ENCODE peak calls at places on chromosomes 7 and 10, in eight cellular contexts. X is neural crest cell, O is GM23338, A is prostate gland, Y is IMR-90, Z is WTC11, U is Peyer's patch, C is left lung. R is an unnamed sample.

GRCh38 chr10:73814896-73815718 is 3.7 kb upstream of the NDST2 start:
- DNase-seq in X (no peak), O (peak), A (no peak), Y (no peak), Z (peak), U (no peak), C (no peak), R (no peak)

GRCh38 chr10:2111936-2112335 is 374.6 kb upstream of the ADARB2 start:
- DNase-seq in X (no peak), O (peak), A (no peak), Y (no peak), Z (no peak), U (no peak), C (no peak), R (no peak)

GRCh38 chr7:20350518-20350951 is 19.8 kb downstream of the ITGB8 start:
- DNase-seq in X (no peak), O (peak), A (peak), Y (no peak), Z (no peak), U (no peak), C (no peak), R (no peak)

GRCh38 chr7:4074994-4075393 is 607.1 kb upstream of the FOXK1 start:
- DNase-seq in X (no peak), O (no peak), A (no peak), Y (no peak), Z (no peak), U (no peak), C (no peak), R (no peak)

GRCh38 chr7:33738260-33738935 is 166.9 kb upstream of the BMPER start:
- DNase-seq in X (no peak), O (no peak), A (no peak), Y (no peak), Z (no peak), U (no peak), C (no peak), R (no peak)

GRCh38 chr10:101293007-101293723 is 60.8 kb upstream of the BTRC start:
- DNase-seq in X (no peak), O (peak), A (no peak), Y (no peak), Z (peak), U (peak), C (no peak), R (no peak)

GRCh38 chr10:100872034-100872791 is 40.5 kb upstream of the SLF2 start:
- DNase-seq in X (peak), O (peak), A (no peak), Y (peak), Z (peak), U (no peak), C (no peak), R (peak)

GRCh38 chr10:35925511-35925910 is 283.4 kb upstream of the FZD8 start:
- DNase-seq in X (no peak), O (peak), A (no peak), Y (no peak), Z (no peak), U (no peak), C (no peak), R (no peak)

GRCh38 chr7:35355911-35356310 is 102.0 kb upstream of the TBX20 start:
- DNase-seq in X (no peak), O (no peak), A (no peak), Y (no peak), Z (no peak), U (no peak), C (no peak), R (no peak)

GRCh38 chr10:122201401-122201800 is 69.7 kb upstream of the BTBD16 start:
- DNase-seq in X (no peak), O (no peak), A (no peak), Y (no peak), Z (no peak), U (no peak), C (no peak), R (no peak)
- TF ChIP-seq CTCF in X (no peak), O (no peak), A (no peak), Y (no peak), Z (no peak), U (no peak), C (no peak), R (no peak)

GRCh38 chr10:124647421-124648130 is 96.6 kb downstream of the FAM53B start:
- DNase-seq in X (no peak), O (no peak), A (no peak), Y (peak), Z (no peak), U (peak), C (peak), R (peak)
- TF ChIP-seq CTCF in X (no peak), O (peak), A (no peak), Y (no peak), Z (no peak), U (peak), C (no peak), R (peak)

GRCh38 chr7:123769371-123769770 is 20.6 kb upstream of the WASL start:
- DNase-seq in X (no peak), O (no peak), A (no peak), Y (peak), Z (no peak), U (no peak), C (no peak), R (peak)

GRCh38 chr7:123771846-123772245 is 23.0 kb upstream of the WASL start:
- DNase-seq in X (no peak), O (no peak), A (no peak), Y (no peak), Z (no peak), U (no peak), C (no peak), R (no peak)

GRCh38 chr7:123772652-123773051 is 23.8 kb upstream of the WASL start:
- DNase-seq in X (no peak), O (no peak), A (no peak), Y (no peak), Z (no peak), U (no peak), C (no peak), R (no peak)

GRCh38 chr7:123770378-123770777 is 21.6 kb upstream of the WASL start:
- DNase-seq in X (no peak), O (no peak), A (no peak), Y (no peak), Z (no peak), U (no peak), C (no peak), R (no peak)

DNA sequence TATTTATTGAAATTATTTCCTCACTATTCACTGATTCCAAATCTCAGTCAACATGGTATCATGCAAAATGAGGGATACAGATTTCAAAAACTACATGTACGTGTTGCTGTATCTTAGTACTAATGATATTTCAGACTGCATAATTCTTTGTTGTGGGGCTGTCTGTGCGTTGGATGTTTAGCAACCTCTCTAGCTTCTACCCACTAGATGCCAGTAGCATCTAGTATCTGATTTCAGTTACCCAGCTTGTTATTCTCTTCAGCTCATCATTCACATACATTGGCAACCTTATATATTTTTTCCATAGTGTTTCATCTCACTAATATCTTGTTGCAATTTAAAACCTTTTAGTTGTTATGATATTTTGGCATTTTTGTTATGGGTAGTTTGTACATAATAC is 22.5 kb upstream of the WASL start:
- DNase-seq in X (no peak), O (no peak), A (no peak), Y (no peak), Z (no peak), U (no peak), C (no peak), R (no peak)
- TF ChIP-seq CTCF in X (no peak), O (peak), A (no peak), Y (no peak), Z (no peak), U (no peak), C (no peak), R (no peak)

DNA sequence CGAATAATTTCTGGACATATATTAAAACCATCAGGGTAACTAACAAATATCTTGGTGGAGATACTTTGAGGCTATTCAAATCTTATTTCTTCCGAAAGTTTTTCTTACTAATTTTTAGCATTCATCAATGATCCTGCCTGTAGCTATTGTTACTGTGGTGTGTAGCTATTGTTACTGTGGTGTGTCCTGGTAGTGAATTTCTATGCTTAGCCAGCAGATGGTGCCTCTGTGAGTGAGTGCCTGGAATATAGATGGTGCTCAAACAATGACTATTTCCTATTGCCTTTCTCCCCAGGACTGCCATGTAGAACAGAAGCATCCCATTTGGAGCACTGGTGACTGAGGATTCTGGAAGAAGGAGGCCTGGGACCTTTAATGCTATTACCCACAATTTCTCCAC is 245.7 kb downstream of the CCSER2 start:
- DNase-seq in X (no peak), O (peak), A (no peak), Y (no peak), Z (no peak), U (no peak), C (no peak), R (no peak)
- TF ChIP-seq CTCF in X (peak), O (peak), A (no peak), Y (no peak), Z (no peak), U (no peak), C (no peak), R (peak)

GRCh38 chr10:137031-137430 is 1.8 kb downstream of the ZMYND11 start:
- DNase-seq in X (no peak), O (peak), A (no peak), Y (peak), Z (peak), U (no peak), C (no peak), R (no peak)
- TF ChIP-seq CTCF in X (peak), O (peak), A (no peak), Y (peak), Z (peak), U (peak), C (peak), R (peak)

DNA sequence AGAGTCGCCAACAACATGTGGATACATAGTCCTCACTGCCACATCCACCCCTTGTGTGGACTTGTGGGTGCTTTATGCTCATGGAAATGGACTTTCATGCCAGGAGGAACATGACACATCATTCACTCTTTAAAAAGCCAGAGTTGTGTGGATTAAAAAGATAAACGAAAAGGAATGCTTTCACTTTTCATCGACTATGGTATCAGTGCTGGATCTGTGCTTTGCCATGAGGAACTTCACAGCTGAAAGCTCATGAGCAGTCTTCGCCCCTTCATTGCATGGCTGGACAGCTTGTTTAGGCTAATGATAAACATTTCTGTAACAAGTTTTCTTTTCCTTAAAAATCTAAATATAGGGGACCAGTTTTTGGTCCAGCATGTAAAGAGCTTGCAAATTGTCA is 173.7 kb upstream of the NPS start:
- DNase-seq in X (no peak), O (no peak), A (no peak), Y (peak), Z (no peak), U (no peak), C (no peak), R (no peak)
- TF ChIP-seq CTCF in X (no peak), O (no peak), A (no peak), Y (no peak), Z (no peak), U (no peak), C (no peak), R (no peak)

GRCh38 chr10:118047363-118047719 is 600 bp upstream of the RAB11FIP2 start:
- DNase-seq in X (no peak), O (no peak), A (no peak), Y (no peak), Z (no peak), U (peak), C (peak), R (no peak)

GRCh38 chr10:118045842-118046490 is 775 bp downstream of the RAB11FIP2 start:
- DNase-seq in X (no peak), O (peak), A (peak), Y (peak), Z (peak), U (no peak), C (no peak), R (peak)

GRCh38 chr10:118042827-118043242 is 3.9 kb downstream of the RAB11FIP2 start:
- DNase-seq in X (no peak), O (no peak), A (no peak), Y (no peak), Z (no peak), U (no peak), C (no peak), R (no peak)

GRCh38 chr10:118045154-118045841 is 1.4 kb downstream of the RAB11FIP2 start:
- DNase-seq in X (no peak), O (no peak), A (no peak), Y (no peak), Z (no peak), U (no peak), C (no peak), R (no peak)

DNA sequence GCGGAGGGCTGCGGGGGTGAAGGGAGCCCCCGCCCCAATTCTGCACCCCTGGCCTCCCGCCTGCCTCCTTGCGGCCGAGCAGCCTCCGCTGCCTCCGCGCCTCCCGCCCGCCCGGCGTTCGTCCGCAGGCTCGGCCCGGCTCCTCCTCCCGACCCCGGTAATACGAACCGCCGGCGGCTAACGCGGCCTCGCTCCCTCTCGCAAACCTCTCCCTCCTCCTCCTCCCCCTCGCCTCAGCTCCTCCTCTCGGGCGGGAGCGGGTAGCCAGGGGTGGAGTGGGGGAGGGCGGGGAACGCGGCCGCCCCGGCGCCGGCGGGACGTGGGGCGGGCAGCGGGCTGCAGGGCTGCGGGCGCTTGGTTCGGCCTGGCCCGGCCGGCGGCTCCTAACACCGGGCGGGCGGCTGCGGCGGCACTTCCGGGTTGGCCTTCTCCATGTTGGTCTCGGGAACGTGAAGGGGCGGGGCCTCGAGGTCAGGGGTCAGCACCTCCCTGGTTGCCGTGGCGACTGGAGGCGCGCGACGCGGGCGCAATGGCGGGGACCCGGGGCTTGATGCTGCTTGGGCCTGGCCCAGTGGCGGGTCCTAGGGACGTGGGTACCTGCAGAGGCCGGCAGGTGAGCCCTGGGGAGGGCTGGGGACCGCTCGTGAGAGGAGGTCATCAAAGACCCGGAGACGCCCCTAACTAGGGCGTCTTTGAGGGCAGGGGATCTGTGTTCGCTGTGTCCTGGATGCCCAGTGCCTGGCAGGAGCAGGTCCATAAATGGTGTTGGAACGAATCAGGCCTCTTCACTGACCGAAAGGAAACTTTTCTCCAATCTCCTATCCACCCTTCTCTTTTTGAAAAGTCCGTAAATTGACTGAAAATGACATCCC is at the start of gene RAB11FIP2:
- DNase-seq in X (peak), O (peak), A (peak), Y (peak), Z (peak), U (peak), C (peak), R (peak)
- TF ChIP-seq CTCF in X (peak), O (peak), A (no peak), Y (peak), Z (no peak), U (peak), C (no peak), R (peak)